ENCODE peak calls at places on chromosomes 4 and X, in six cellular contexts. U is H1, I is GM12891, C is HepG2, D is GM12878, B is K562. L is an unnamed sample.

GRCh38 chrX:154458116-154458953 is at the start of gene PLXNA3:
- DNase-seq in U (peak), I (peak), C (no peak), D (no peak), B (peak), L (peak)

GRCh38 chr4:20646287-20646686 is 54.0 kb upstream of the PACRGL start:
- DNase-seq in U (no peak), I (no peak), C (no peak), D (no peak), B (no peak), L (no peak)

GRCh38 chr4:36308150-36308549 is 26.7 kb downstream of the DTHD1 start:
- DNase-seq in U (no peak), I (no peak), C (no peak), D (no peak), B (no peak), L (no peak)

GRCh38 chr4:77579406-77580076 is 26.1 kb upstream of the CXCL13 start:
- DNase-seq in U (no peak), I (no peak), C (no peak), D (no peak), B (no peak), L (no peak)

GRCh38 chrX:119735467-119735866 is 22.9 kb upstream of the SOWAHD start:
- DNase-seq in U (no peak), I (no peak), C (no peak), D (no peak), B (no peak), L (no peak)

GRCh38 chr4:6443035-6444023 is 29.1 kb downstream of the PPP2R2C start:
- DNase-seq in U (no peak), I (no peak), C (no peak), D (no peak), B (no peak), L (no peak)

GRCh38 chr4:40763228-40763716 is 13.5 kb downstream of the NSUN7 start:
- DNase-seq in U (no peak), I (peak), C (no peak), D (peak), B (no peak), L (peak)

GRCh38 chr4:168633474-168633873 is 136.6 kb downstream of the PALLD start:
- DNase-seq in U (no peak), I (no peak), C (no peak), D (no peak), B (no peak), L (no peak)

GRCh38 chr4:122707503-122707902 is 25.0 kb upstream of the BBS12 start:
- DNase-seq in U (no peak), I (no peak), C (no peak), D (no peak), B (no peak), L (no peak)

GRCh38 chrX:144896323-144896722 is 351.0 kb upstream of the SPANXN1 start:
- DNase-seq in U (no peak), I (no peak), C (no peak), D (no peak), B (no peak), L (no peak)

GRCh38 chrX:29587107-29587506 is 628.3 kb upstream of the MAGEB2 start:
- DNase-seq in U (no peak), I (no peak), C (no peak), D (peak), B (no peak), L (no peak)

GRCh38 chr4:101649790-101650450 is 140.6 kb upstream of the BANK1 start:
- DNase-seq in U (no peak), I (no peak), C (no peak), D (no peak), B (no peak), L (no peak)

GRCh38 chr4:56147371-56147770 is 198.6 kb downstream of the CEP135 start:
- DNase-seq in U (no peak), I (no peak), C (no peak), D (no peak), B (no peak), L (no peak)

GRCh38 chr4:147678796-147679549 is 5.0 kb downstream of the PRMT9 start:
- DNase-seq in U (peak), I (no peak), C (peak), D (no peak), B (no peak), L (no peak)

GRCh38 chr4:16896871-16897270 is 1.6 kb downstream of the LDB2 start:
- DNase-seq in U (no peak), I (no peak), C (no peak), D (no peak), B (no peak), L (no peak)

GRCh38 chr4:81460115-81460836 is 11.4 kb downstream of the RASGEF1B start:
- DNase-seq in U (no peak), I (no peak), C (no peak), D (no peak), B (no peak), L (no peak)

GRCh38 chrX:10074241-10074941 is 82.4 kb upstream of the CLCN4 start:
- DNase-seq in U (no peak), I (no peak), C (no peak), D (no peak), B (no peak), L (no peak)

GRCh38 chr4:142405021-142405991 is 440.8 kb downstream of the INPP4B start:
- DNase-seq in U (no peak), I (no peak), C (no peak), D (peak), B (no peak), L (no peak)

GRCh38 chr4:71009796-71010588 is 16.5 kb downstream of the DCK start:
- DNase-seq in U (no peak), I (no peak), C (peak), D (no peak), B (peak), L (no peak)

GRCh38 chr4:54091637-54092404 is 8.1 kb upstream of the GSX2 start:
- DNase-seq in U (peak), I (no peak), C (peak), D (peak), B (peak), L (peak)

GRCh38 chr4:56272003-56272402 is 115.3 kb downstream of the AASDH start:
- DNase-seq in U (no peak), I (no peak), C (no peak), D (no peak), B (no peak), L (no peak)

GRCh38 chr4:48979897-48980579 is 6.0 kb upstream of the CWH43 start:
- DNase-seq in U (no peak), I (no peak), C (no peak), D (no peak), B (no peak), L (no peak)

GRCh38 chr4:57137261-57137660 is 27.1 kb upstream of the IGFBP7 start:
- DNase-seq in U (no peak), I (no peak), C (no peak), D (no peak), B (no peak), L (no peak)

GRCh38 chr4:122003335-122003734 is 51.5 kb upstream of the TRPC3 start:
- DNase-seq in U (peak), I (no peak), C (peak), D (peak), B (peak), L (no peak)

GRCh38 chrX:94961730-94962129 is 1287.7 kb downstream of the FAM133A start:
- DNase-seq in U (no peak), I (no peak), C (no peak), D (no peak), B (no peak), L (no peak)

GRCh38 chr4:52172166-52172565 is 121.1 kb downstream of the SPATA18 start:
- DNase-seq in U (no peak), I (no peak), C (no peak), D (no peak), B (no peak), L (no peak)

GRCh38 chr4:12588572-12588971 is 895.6 kb downstream of the RAB28 start:
- DNase-seq in U (no peak), I (no peak), C (no peak), D (no peak), B (no peak), L (no peak)

GRCh38 chr4:147901886-147902285 is 170.0 kb downstream of the ARHGAP10 start:
- DNase-seq in U (no peak), I (no peak), C (no peak), D (no peak), B (no peak), L (no peak)

GRCh38 chr4:109052699-109053656 is 249.5 kb downstream of the COL25A1 start:
- DNase-seq in U (no peak), I (no peak), C (no peak), D (no peak), B (peak), L (no peak)

GRCh38 chr4:138630666-138631065 is 384.9 kb upstream of the NOCT start:
- DNase-seq in U (no peak), I (no peak), C (no peak), D (no peak), B (no peak), L (no peak)

GRCh38 chr4:99763635-99764101 is 53.0 kb upstream of the DAPP1 start:
- DNase-seq in U (no peak), I (no peak), C (no peak), D (no peak), B (no peak), L (no peak)

GRCh38 chrX:130120746-130121504 is 10.6 kb upstream of the ELF4 start:
- DNase-seq in U (peak), I (peak), C (peak), D (no peak), B (peak), L (peak)

GRCh38 chrX:147912093-147912801 is 528 bp downstream of the FMR1 start:
- DNase-seq in U (peak), I (peak), C (no peak), D (no peak), B (peak), L (peak)

GRCh38 chr4:65007841-65008439 is 598.7 kb upstream of the TECRL start:
- DNase-seq in U (no peak), I (peak), C (peak), D (no peak), B (peak), L (no peak)

GRCh38 chr4:56976878-56977320 is 507 bp downstream of the NOA1 start:
- DNase-seq in U (peak), I (peak), C (peak), D (no peak), B (peak), L (peak)

GRCh38 chrX:112738347-112739033 is 58.8 kb upstream of the LHFPL1 start:
- DNase-seq in U (no peak), I (no peak), C (no peak), D (no peak), B (no peak), L (no peak)

GRCh38 chr4:15587649-15588048 is 67.5 kb downstream of the FBXL5 start:
- DNase-seq in U (no peak), I (no peak), C (no peak), D (no peak), B (no peak), L (no peak)

GRCh38 chrX:98379134-98379533 is 1495.4 kb downstream of the RPA4 start:
- DNase-seq in U (no peak), I (no peak), C (peak), D (no peak), B (no peak), L (no peak)

GRCh38 chrX:98380106-98380505 is 1496.4 kb downstream of the RPA4 start:
- DNase-seq in U (peak), I (no peak), C (no peak), D (no peak), B (no peak), L (no peak)

DNA sequence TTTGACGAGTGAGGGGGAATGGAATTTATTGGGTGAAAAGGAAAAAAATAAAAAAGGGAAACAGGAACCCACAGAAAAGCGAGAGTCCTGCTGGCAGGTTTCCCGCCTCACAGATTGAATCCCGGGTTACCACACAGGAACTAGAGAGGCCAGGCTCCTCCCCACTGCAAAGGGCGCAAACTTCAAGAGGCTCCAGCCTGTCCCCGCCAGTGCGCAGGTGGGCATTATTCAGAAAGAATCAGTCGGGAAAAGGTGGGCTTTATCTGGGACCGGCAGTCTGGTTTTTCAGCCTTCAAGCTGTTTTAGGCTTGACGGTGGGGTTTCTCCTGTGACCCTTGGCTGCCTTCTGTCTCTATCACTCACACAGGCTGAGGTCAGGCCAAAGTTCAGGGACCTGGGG is 1496.8 kb downstream of the RPA4 start:
- DNase-seq in U (peak), I (no peak), C (no peak), D (no peak), B (no peak), L (no peak)
- TF ChIP-seq TAF1 in U (no peak), I (no peak), C (no peak), D (no peak), B (no peak), L (no peak)

DNA sequence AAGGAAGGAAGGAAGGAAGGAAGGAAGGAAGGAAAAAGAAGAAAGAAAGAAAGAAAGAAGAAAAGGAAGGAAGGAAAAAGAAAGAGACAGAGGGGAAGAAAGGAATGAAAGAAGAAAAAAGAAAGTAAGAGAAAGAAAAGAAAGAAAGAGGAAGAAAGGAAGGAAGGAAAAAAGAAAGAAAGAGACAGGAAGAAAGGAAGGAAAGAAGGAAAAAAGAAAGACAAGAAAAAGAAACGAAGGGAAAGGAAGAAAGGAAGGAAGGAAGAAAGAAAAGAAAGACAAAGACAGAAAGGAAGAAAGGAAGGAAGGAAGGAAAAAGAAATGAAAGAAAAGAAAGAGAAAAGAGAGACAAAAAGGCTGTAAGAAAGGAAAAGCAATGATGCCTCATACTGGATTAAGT is 101.1 kb upstream of the PPP2R3B start:
- DNase-seq in U (no peak), I (no peak), C (no peak), D (no peak), B (no peak), L (no peak)
- TF ChIP-seq POLR2A in U (no peak), I (no peak), C (no peak), D (no peak), B (no peak), L (no peak)

GRCh38 chr4:183101956-183102480 is 3.0 kb downstream of the WWC2 start:
- DNase-seq in U (no peak), I (no peak), C (peak), D (no peak), B (no peak), L (no peak)

GRCh38 chr4:183098723-183099536 is at the start of gene WWC2:
- DNase-seq in U (peak), I (peak), C (peak), D (no peak), B (peak), L (peak)

GRCh38 chr4:183100827-183101226 is 1.8 kb downstream of the WWC2 start:
- DNase-seq in U (no peak), I (no peak), C (peak), D (no peak), B (no peak), L (no peak)

GRCh38 chr4:183099537-183100297 is 660 bp downstream of the WWC2 start:
- DNase-seq in U (peak), I (no peak), C (peak), D (no peak), B (peak), L (peak)

GRCh38 chr4:183100298-183100599 is 1.2 kb downstream of the WWC2 start:
- DNase-seq in U (no peak), I (no peak), C (no peak), D (no peak), B (no peak), L (no peak)
- TF ChIP-seq TAF1 in U (no peak), I (no peak), C (no peak), D (no peak), B (no peak), L (no peak)

GRCh38 chr4:153257151-153257620 is 52.9 kb downstream of the TRIM2 start:
- DNase-seq in U (peak), I (no peak), C (no peak), D (no peak), B (no peak), L (peak)

GRCh38 chr4:153252122-153252521 is 47.9 kb downstream of the TRIM2 start:
- DNase-seq in U (no peak), I (no peak), C (no peak), D (peak), B (no peak), L (no peak)

GRCh38 chr4:153257966-153258365 is 53.7 kb downstream of the TRIM2 start:
- DNase-seq in U (no peak), I (no peak), C (no peak), D (no peak), B (no peak), L (no peak)

GRCh38 chr4:153258750-153259149 is 54.5 kb downstream of the TRIM2 start:
- DNase-seq in U (no peak), I (no peak), C (no peak), D (no peak), B (no peak), L (no peak)

GRCh38 chr4:153255233-153255632 is 51.0 kb downstream of the TRIM2 start:
- DNase-seq in U (no peak), I (no peak), C (no peak), D (no peak), B (no peak), L (no peak)
- TF ChIP-seq POLR2A in U (no peak), I (no peak), C (no peak), D (no peak), B (no peak), L (no peak)

GRCh38 chrX:2678583-2678982 is 12.5 kb upstream of the CD99 start:
- DNase-seq in U (no peak), I (no peak), C (no peak), D (no peak), B (no peak), L (no peak)

GRCh38 chrX:2676794-2677675 is 14.1 kb upstream of the CD99 start:
- DNase-seq in U (no peak), I (no peak), C (no peak), D (no peak), B (no peak), L (no peak)

GRCh38 chrX:2680486-2681348 is 10.4 kb upstream of the CD99 start:
- DNase-seq in U (no peak), I (no peak), C (no peak), D (no peak), B (no peak), L (no peak)

GRCh38 chrX:2679534-2680485 is 11.3 kb upstream of the CD99 start:
- DNase-seq in U (no peak), I (no peak), C (no peak), D (no peak), B (no peak), L (no peak)

DNA sequence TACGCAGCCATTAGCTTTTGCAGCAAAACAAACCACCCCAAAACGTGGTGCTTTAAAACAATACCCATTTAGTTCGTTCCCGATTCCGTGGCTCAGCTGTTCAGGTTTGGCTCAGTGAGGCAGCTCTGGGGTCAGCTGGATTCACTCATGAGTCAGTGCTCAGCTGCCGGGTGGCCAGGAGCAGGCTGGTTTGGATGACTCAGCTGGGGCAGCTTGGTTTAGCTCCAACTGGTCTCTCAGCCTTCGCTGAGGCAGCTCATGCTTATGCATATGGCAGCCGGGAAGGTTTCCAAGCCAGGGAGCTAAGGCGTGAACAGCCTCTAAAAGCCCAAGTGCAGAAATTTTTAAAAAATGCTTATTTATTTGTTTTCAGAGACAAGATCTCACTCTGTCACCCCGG is 13.3 kb upstream of the CD99 start:
- DNase-seq in U (no peak), I (no peak), C (no peak), D (no peak), B (peak), L (no peak)
- TF ChIP-seq TAF1 in U (no peak), I (no peak), C (no peak), D (no peak), B (no peak), L (no peak)